ENCODE peak calls at places on chromosomes 5 and 9, in five cellular contexts. One of them, this sample, is unnamed.

GRCh38 chr5:60992871-60993270 is 47.9 kb downstream of the NDUFAF2 start:
- DNase-seq in AG09309: no peak
- DNase-seq in thyroid gland: no peak
- DNase-seq in pancreas: no peak
- DNase-seq in AG10803: no peak
- DNase-seq in this sample: no peak

GRCh38 chr9:128333368-128333969 is 6.9 kb upstream of the SLC27A4 start:
- DNase-seq in AG09309: no peak
- DNase-seq in thyroid gland: peak; percentile 87
- DNase-seq in pancreas: no peak
- DNase-seq in AG10803: no peak
- DNase-seq in this sample: no peak

GRCh38 chr5:142317173-142317572 is 7.6 kb downstream of the SPRY4 start:
- DNase-seq in AG09309: no peak
- DNase-seq in thyroid gland: no peak
- DNase-seq in pancreas: no peak
- DNase-seq in AG10803: no peak
- DNase-seq in this sample: no peak

GRCh38 chr5:157388148-157388547 is 71.9 kb upstream of the NIPAL4 start:
- DNase-seq in AG09309: no peak
- DNase-seq in thyroid gland: no peak
- DNase-seq in pancreas: no peak
- DNase-seq in AG10803: no peak
- DNase-seq in this sample: no peak

GRCh38 chr5:150410524-150411244 is 2.0 kb downstream of the CD74 start:
- DNase-seq in AG09309: peak; percentile 21
- DNase-seq in thyroid gland: peak; percentile 76
- DNase-seq in pancreas: peak; percentile 66
- DNase-seq in AG10803: peak; percentile 76
- DNase-seq in this sample: peak; percentile 64

GRCh38 chr5:157290156-157290980 is 24.4 kb downstream of the CYFIP2 start:
- DNase-seq in AG09309: peak; percentile 18
- DNase-seq in thyroid gland: no peak
- DNase-seq in pancreas: no peak
- DNase-seq in AG10803: peak; percentile 81
- DNase-seq in this sample: no peak

GRCh38 chr9:90019596-90019995 is 414.8 kb downstream of the GADD45G start:
- DNase-seq in AG09309: no peak
- DNase-seq in thyroid gland: no peak
- DNase-seq in pancreas: no peak
- DNase-seq in AG10803: no peak
- DNase-seq in this sample: no peak

GRCh38 chr9:2177121-2177520 is 162.0 kb downstream of the SMARCA2 start:
- DNase-seq in AG09309: no peak
- DNase-seq in thyroid gland: no peak
- DNase-seq in pancreas: no peak
- DNase-seq in AG10803: no peak
- DNase-seq in this sample: no peak

GRCh38 chr9:14314929-14315753 is 1.2 kb upstream of the NFIB start:
- DNase-seq in AG09309: no peak
- DNase-seq in thyroid gland: peak; percentile 97
- DNase-seq in pancreas: peak; percentile 94
- DNase-seq in AG10803: no peak
- DNase-seq in this sample: no peak

GRCh38 chr5:175879743-175880142 is 8.4 kb downstream of the CPLX2 start:
- DNase-seq in AG09309: no peak
- DNase-seq in thyroid gland: no peak
- DNase-seq in pancreas: no peak
- DNase-seq in AG10803: no peak
- DNase-seq in this sample: no peak

GRCh38 chr5:172683696-172684464 is 42.8 kb downstream of the NEURL1B start:
- DNase-seq in AG09309: no peak
- DNase-seq in thyroid gland: no peak
- DNase-seq in pancreas: no peak
- DNase-seq in AG10803: no peak
- DNase-seq in this sample: no peak

GRCh38 chr5:56164371-56164770 is 68.8 kb downstream of the ANKRD55 start:
- DNase-seq in AG09309: no peak
- DNase-seq in thyroid gland: peak; percentile 50
- DNase-seq in pancreas: no peak
- DNase-seq in AG10803: no peak
- DNase-seq in this sample: no peak
- H3K4me3 ChIP-seq in AG09309: no peak overlapping the region
- H3K4me3 ChIP-seq in thyroid gland: no peak overlapping the region
- H3K4me3 ChIP-seq in pancreas: no peak overlapping the region
- H3K4me3 ChIP-seq in AG10803: no peak overlapping the region
- H3K4me3 ChIP-seq in this sample: no peak overlapping the region

DNA sequence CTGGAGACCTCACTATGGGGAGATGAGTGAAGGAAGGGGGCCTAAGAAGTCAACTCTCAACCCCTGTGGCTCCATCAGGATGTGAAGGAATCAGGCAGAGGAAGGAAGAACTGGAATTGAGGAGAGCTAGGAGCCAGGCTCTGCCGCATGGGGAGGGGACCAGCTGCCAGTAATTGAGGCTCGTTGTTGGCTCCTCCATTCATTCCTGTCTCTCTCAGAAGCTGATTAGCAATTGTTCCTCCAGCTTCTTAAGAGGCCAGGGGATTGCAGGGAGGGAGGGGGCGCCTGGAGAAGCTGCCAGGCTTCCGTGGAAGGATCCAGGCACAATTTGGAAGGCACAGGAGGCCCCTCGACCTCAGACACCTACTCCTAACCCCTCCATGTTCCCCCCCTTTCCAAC is 20.5 kb upstream of the TTLL11 start:
- DNase-seq in AG09309: no peak
- DNase-seq in thyroid gland: no peak
- DNase-seq in pancreas: no peak
- DNase-seq in AG10803: no peak
- DNase-seq in this sample: no peak
- TF ChIP-seq CTCF in AG09309: no peak
- TF ChIP-seq CTCF in thyroid gland: no peak
- TF ChIP-seq CTCF in pancreas: no peak
- TF ChIP-seq CTCF in AG10803: no peak
- TF ChIP-seq CTCF in this sample: no peak

GRCh38 chr9:93808115-93809029 is 146.8 kb downstream of the BARX1 start:
- DNase-seq in AG09309: no peak
- DNase-seq in thyroid gland: no peak
- DNase-seq in pancreas: no peak
- DNase-seq in AG10803: no peak
- DNase-seq in this sample: no peak
- H3K4me3 ChIP-seq in AG09309: no peak overlapping the region
- H3K4me3 ChIP-seq in thyroid gland: no peak overlapping the region
- H3K4me3 ChIP-seq in pancreas: no peak overlapping the region
- H3K4me3 ChIP-seq in AG10803: no peak overlapping the region
- H3K4me3 ChIP-seq in this sample: no peak overlapping the region

DNA sequence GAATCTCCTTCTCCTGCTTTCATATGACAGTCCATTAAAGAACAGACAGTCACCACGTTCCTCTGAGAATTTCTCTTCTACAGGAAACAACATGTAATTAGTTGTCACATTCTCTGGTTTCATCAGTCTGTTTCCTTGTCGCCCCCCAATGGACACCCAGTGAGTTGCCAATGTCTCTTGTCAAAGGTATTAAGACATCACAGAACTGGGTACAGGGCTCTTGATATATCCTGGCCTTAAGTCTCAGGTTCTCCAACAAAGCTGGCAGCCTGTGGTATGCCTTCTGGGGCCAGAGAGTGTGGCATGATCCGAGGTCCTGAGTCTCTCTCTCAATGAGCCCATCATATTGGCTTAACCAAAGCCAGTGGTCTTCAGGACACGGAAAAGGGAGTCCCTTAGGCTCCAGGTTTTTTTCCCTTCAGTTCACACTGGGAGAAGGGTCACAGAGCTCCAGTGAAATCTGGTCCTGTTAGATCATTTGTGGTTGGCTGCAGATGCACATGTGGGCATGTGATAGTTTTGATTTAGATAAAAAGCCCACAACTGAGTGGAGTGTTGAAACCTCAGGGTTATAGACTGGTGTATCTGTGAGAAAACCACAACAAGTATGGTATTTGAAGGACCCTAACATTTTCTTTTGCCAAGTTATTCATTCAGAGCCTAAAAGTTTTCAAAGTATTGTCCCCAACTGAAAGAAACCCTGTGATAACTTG is 46.9 kb downstream of the PRLR start:
- DNase-seq in AG09309: no peak
- DNase-seq in thyroid gland: peak; percentile 73
- DNase-seq in pancreas: peak; percentile 69
- DNase-seq in AG10803: peak; percentile 72
- DNase-seq in this sample: no peak
- TF ChIP-seq CTCF in AG09309: peak; percentile 81
- TF ChIP-seq CTCF in thyroid gland: peak; percentile 49
- TF ChIP-seq CTCF in pancreas: peak; percentile 22
- TF ChIP-seq CTCF in AG10803: peak; percentile 81
- TF ChIP-seq CTCF in this sample: peak; percentile 67

GRCh38 chr5:88672644-88673493 is 210.1 kb downstream of the MEF2C start:
- DNase-seq in AG09309: no peak
- DNase-seq in thyroid gland: no peak
- DNase-seq in pancreas: no peak
- DNase-seq in AG10803: no peak
- DNase-seq in this sample: no peak
- H3K4me3 ChIP-seq in AG09309: no peak overlapping the region
- H3K4me3 ChIP-seq in thyroid gland: no peak overlapping the region
- H3K4me3 ChIP-seq in pancreas: no peak overlapping the region
- H3K4me3 ChIP-seq in AG10803: no peak overlapping the region
- H3K4me3 ChIP-seq in this sample: no peak overlapping the region

GRCh38 chr5:181261320-181262085 is 560 bp upstream of the TRIM52 start:
- DNase-seq in AG09309: peak; percentile 17
- DNase-seq in thyroid gland: peak; percentile 73
- DNase-seq in pancreas: peak; percentile 68
- DNase-seq in AG10803: peak; percentile 71
- DNase-seq in this sample: no peak
- TF ChIP-seq CTCF in AG09309: no peak
- TF ChIP-seq CTCF in thyroid gland: no peak
- TF ChIP-seq CTCF in pancreas: no peak
- TF ChIP-seq CTCF in AG10803: no peak
- TF ChIP-seq CTCF in this sample: no peak

GRCh38 chr9:137221477-137222111 is 446 bp downstream of the RNF208 start:
- DNase-seq in AG09309: no peak
- DNase-seq in thyroid gland: peak; percentile 42
- DNase-seq in pancreas: peak; percentile 52
- DNase-seq in AG10803: no peak
- DNase-seq in this sample: no peak
- H3K4me3 ChIP-seq in AG09309: peak overlapping the region; percentile 29
- H3K4me3 ChIP-seq in thyroid gland: peak overlapping the region; percentile 41
- H3K4me3 ChIP-seq in pancreas: peak overlapping the region; percentile 48
- H3K4me3 ChIP-seq in AG10803: peak overlapping the region; percentile 27
- H3K4me3 ChIP-seq in this sample: peak overlapping the region; percentile 61

DNA sequence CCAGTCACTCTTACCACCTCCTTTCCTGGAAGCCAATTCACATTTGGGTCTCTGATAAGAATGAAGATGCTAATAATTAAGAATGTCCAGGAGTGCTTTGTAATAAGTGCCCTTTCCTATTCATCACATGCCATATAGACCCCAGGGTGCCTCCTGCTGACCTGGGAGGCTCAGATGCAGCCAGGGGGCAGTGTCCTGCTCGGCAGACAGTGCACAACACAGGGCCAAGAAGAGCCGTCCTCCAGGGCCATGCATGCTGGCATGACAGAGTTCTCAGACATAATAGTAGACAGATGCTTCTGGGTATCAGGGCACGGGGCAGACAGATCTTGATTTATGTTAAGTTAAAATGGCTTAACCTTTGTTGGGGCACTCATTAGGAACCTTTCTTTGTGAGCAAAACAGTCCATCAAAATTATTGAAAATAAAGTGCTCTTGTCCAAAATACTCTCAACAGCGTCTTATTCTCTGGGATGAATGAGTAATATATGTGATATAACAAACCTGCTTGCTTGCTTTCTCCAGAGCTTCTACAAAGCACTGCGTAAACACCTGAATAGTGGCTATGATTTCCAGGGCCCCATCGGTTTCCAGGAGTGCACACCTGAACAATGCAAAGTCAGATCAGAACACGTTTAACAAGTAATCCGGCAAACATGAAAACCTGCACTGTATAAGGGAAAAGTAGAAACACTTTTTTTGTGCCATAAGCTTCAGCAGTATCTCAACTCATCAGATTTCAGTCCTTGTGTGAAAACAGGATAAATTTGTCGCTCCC is 192.7 kb downstream of the FANCC start:
- DNase-seq in AG09309: no peak
- DNase-seq in thyroid gland: no peak
- DNase-seq in pancreas: no peak
- DNase-seq in AG10803: peak; percentile 13
- DNase-seq in this sample: no peak
- TF ChIP-seq CTCF in AG09309: peak; percentile 36
- TF ChIP-seq CTCF in thyroid gland: no peak
- TF ChIP-seq CTCF in pancreas: no peak
- TF ChIP-seq CTCF in AG10803: no peak
- TF ChIP-seq CTCF in this sample: no peak

DNA sequence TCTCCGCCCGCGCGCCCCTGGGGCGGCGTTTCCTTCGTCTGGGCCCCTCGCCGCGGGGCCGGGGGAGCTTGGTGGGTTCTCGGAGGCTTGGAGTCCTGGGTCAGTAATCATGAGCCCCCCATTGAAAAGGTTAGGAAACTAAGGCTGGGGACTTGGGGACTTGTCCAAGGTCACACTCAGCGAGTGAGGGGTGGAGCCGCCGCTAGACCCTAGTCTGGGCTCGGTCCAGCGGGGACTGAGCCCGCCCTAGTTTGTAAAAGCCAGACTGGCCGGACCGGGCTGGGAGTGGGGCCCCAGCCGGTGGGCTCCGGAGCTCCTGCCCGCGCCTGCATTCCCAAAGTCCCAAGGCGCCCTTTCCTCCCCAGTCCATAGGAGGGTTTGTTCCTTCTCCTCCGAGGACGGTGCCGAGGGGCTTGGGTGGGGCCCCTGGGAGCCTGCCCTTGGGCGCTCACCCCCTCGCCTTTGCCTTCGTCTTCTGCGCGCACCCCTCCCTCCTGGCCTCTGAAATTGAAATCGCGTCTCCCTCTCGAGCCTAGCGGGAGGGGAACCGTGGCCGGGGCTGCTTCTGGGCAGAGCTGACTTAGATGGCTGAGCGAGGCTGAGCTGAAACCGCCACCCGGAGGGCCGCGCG is 995 bp downstream of the OLFM1 start:
- DNase-seq in AG09309: no peak
- DNase-seq in thyroid gland: no peak
- DNase-seq in pancreas: no peak
- DNase-seq in AG10803: no peak
- DNase-seq in this sample: no peak
- H3K4me3 ChIP-seq in AG09309: no peak overlapping the region
- H3K4me3 ChIP-seq in thyroid gland: peak overlapping the region; percentile 43
- H3K4me3 ChIP-seq in pancreas: peak overlapping the region; percentile 49
- H3K4me3 ChIP-seq in AG10803: no peak overlapping the region
- H3K4me3 ChIP-seq in this sample: no peak overlapping the region

This sample was measured in GM12864.